ENCODE peak calls at places on chromosomes 12 and 14, in eight cellular contexts. One of them, this sample, is unnamed.

GRCh38 chr14:63266106-63266505 is 52.6 kb downstream of the GPHB5 start:
- DNase-seq in gastrocnemius medialis: no peak
- DNase-seq in PC-9: peak; percentile 37
- DNase-seq in left ventricle myocardium inferior: no peak
- DNase-seq in endodermal cell: peak; percentile 75
- DNase-seq in fibroblast of lung: no peak
- DNase-seq in Peyer's patch: no peak
- DNase-seq in neural progenitor cell: no peak
- DNase-seq in this sample: no peak

GRCh38 chr12:52207895-52208294 is 16.1 kb upstream of the KRT80 start:
- DNase-seq in gastrocnemius medialis: peak; percentile 85
- DNase-seq in PC-9: peak; percentile 78
- DNase-seq in left ventricle myocardium inferior: peak; percentile 74
- DNase-seq in endodermal cell: peak; percentile 55
- DNase-seq in fibroblast of lung: peak; percentile 36
- DNase-seq in Peyer's patch: no peak
- DNase-seq in neural progenitor cell: no peak
- DNase-seq in this sample: peak; percentile 67

GRCh38 chr12:70852416-70853150 is 68.0 kb downstream of the PTPRR start:
- DNase-seq in gastrocnemius medialis: no peak
- DNase-seq in PC-9: no peak
- DNase-seq in left ventricle myocardium inferior: no peak
- DNase-seq in endodermal cell: no peak
- DNase-seq in fibroblast of lung: no peak
- DNase-seq in Peyer's patch: no peak
- DNase-seq in neural progenitor cell: no peak
- DNase-seq in this sample: no peak

GRCh38 chr12:89101440-89101839 is 250.9 kb downstream of the DUSP6 start:
- DNase-seq in gastrocnemius medialis: no peak
- DNase-seq in PC-9: no peak
- DNase-seq in left ventricle myocardium inferior: no peak
- DNase-seq in endodermal cell: no peak
- DNase-seq in fibroblast of lung: no peak
- DNase-seq in Peyer's patch: no peak
- DNase-seq in neural progenitor cell: peak; percentile 23
- DNase-seq in this sample: no peak

GRCh38 chr12:12909228-12909994 is 18.0 kb downstream of the GPRC5A start:
- DNase-seq in gastrocnemius medialis: no peak
- DNase-seq in PC-9: peak; percentile 30
- DNase-seq in left ventricle myocardium inferior: no peak
- DNase-seq in endodermal cell: no peak
- DNase-seq in fibroblast of lung: no peak
- DNase-seq in Peyer's patch: peak; percentile 36
- DNase-seq in neural progenitor cell: no peak
- DNase-seq in this sample: no peak

GRCh38 chr12:2495452-2496112 is 299.2 kb upstream of the FKBP4 start:
- DNase-seq in gastrocnemius medialis: no peak
- DNase-seq in PC-9: no peak
- DNase-seq in left ventricle myocardium inferior: no peak
- DNase-seq in endodermal cell: no peak
- DNase-seq in fibroblast of lung: no peak
- DNase-seq in Peyer's patch: no peak
- DNase-seq in neural progenitor cell: no peak
- DNase-seq in this sample: no peak

GRCh38 chr12:34297790-34298164 is 275.5 kb downstream of the ALG10 start:
- DNase-seq in gastrocnemius medialis: no peak
- DNase-seq in PC-9: no peak
- DNase-seq in left ventricle myocardium inferior: no peak
- DNase-seq in endodermal cell: no peak
- DNase-seq in fibroblast of lung: no peak
- DNase-seq in Peyer's patch: no peak
- DNase-seq in neural progenitor cell: no peak
- DNase-seq in this sample: peak; percentile 19

GRCh38 chr12:124451637-124452243 is 115.7 kb downstream of the NCOR2 start:
- DNase-seq in gastrocnemius medialis: no peak
- DNase-seq in PC-9: no peak
- DNase-seq in left ventricle myocardium inferior: no peak
- DNase-seq in endodermal cell: no peak
- DNase-seq in fibroblast of lung: no peak
- DNase-seq in Peyer's patch: no peak
- DNase-seq in neural progenitor cell: no peak
- DNase-seq in this sample: no peak

GRCh38 chr12:94620611-94621010 is 29.7 kb downstream of the TMCC3 start:
- DNase-seq in gastrocnemius medialis: no peak
- DNase-seq in PC-9: no peak
- DNase-seq in left ventricle myocardium inferior: no peak
- DNase-seq in endodermal cell: no peak
- DNase-seq in fibroblast of lung: no peak
- DNase-seq in Peyer's patch: no peak
- DNase-seq in neural progenitor cell: no peak
- DNase-seq in this sample: no peak

GRCh38 chr12:123474493-123475255 is 16.7 kb downstream of the SNRNP35 start:
- DNase-seq in gastrocnemius medialis: peak; percentile 77
- DNase-seq in PC-9: no peak
- DNase-seq in left ventricle myocardium inferior: peak; percentile 45
- DNase-seq in endodermal cell: no peak
- DNase-seq in fibroblast of lung: no peak
- DNase-seq in Peyer's patch: no peak
- DNase-seq in neural progenitor cell: no peak
- DNase-seq in this sample: no peak

GRCh38 chr12:1882405-1882804 is 36.0 kb downstream of the CACNA2D4 start:
- DNase-seq in gastrocnemius medialis: no peak
- DNase-seq in PC-9: no peak
- DNase-seq in left ventricle myocardium inferior: no peak
- DNase-seq in endodermal cell: no peak
- DNase-seq in fibroblast of lung: no peak
- DNase-seq in Peyer's patch: no peak
- DNase-seq in neural progenitor cell: no peak
- DNase-seq in this sample: no peak

GRCh38 chr14:67962215-67962644 is 142.7 kb downstream of the RAD51B start:
- DNase-seq in gastrocnemius medialis: no peak
- DNase-seq in PC-9: no peak
- DNase-seq in left ventricle myocardium inferior: no peak
- DNase-seq in endodermal cell: no peak
- DNase-seq in fibroblast of lung: no peak
- DNase-seq in Peyer's patch: no peak
- DNase-seq in neural progenitor cell: no peak
- DNase-seq in this sample: no peak

GRCh38 chr14:91607322-91608047 is 97.4 kb upstream of the PPP4R3A start:
- DNase-seq in gastrocnemius medialis: no peak
- DNase-seq in PC-9: no peak
- DNase-seq in left ventricle myocardium inferior: no peak
- DNase-seq in endodermal cell: no peak
- DNase-seq in fibroblast of lung: no peak
- DNase-seq in Peyer's patch: no peak
- DNase-seq in neural progenitor cell: no peak
- DNase-seq in this sample: no peak

GRCh38 chr12:51458635-51459034 is 34.0 kb downstream of the SLC4A8 start:
- DNase-seq in gastrocnemius medialis: no peak
- DNase-seq in PC-9: no peak
- DNase-seq in left ventricle myocardium inferior: no peak
- DNase-seq in endodermal cell: no peak
- DNase-seq in fibroblast of lung: no peak
- DNase-seq in Peyer's patch: no peak
- DNase-seq in neural progenitor cell: no peak
- DNase-seq in this sample: no peak

GRCh38 chr14:103628221-103628683 is 759 bp upstream of the KLC1 start:
- DNase-seq in gastrocnemius medialis: peak; percentile 84
- DNase-seq in PC-9: peak; percentile 87
- DNase-seq in left ventricle myocardium inferior: peak; percentile 78
- DNase-seq in endodermal cell: peak; percentile 87
- DNase-seq in fibroblast of lung: peak; percentile 77
- DNase-seq in Peyer's patch: peak; percentile 89
- DNase-seq in neural progenitor cell: peak; percentile 78
- DNase-seq in this sample: peak; percentile 84

GRCh38 chr14:53695692-53696091 is 260.9 kb downstream of the BMP4 start:
- DNase-seq in gastrocnemius medialis: no peak
- DNase-seq in PC-9: no peak
- DNase-seq in left ventricle myocardium inferior: no peak
- DNase-seq in endodermal cell: no peak
- DNase-seq in fibroblast of lung: no peak
- DNase-seq in Peyer's patch: no peak
- DNase-seq in neural progenitor cell: no peak
- DNase-seq in this sample: no peak

GRCh38 chr12:117590386-117590785 is 229.0 kb upstream of the NOS1 start:
- DNase-seq in gastrocnemius medialis: no peak
- DNase-seq in PC-9: no peak
- DNase-seq in left ventricle myocardium inferior: no peak
- DNase-seq in endodermal cell: no peak
- DNase-seq in fibroblast of lung: no peak
- DNase-seq in Peyer's patch: no peak
- DNase-seq in neural progenitor cell: no peak
- DNase-seq in this sample: no peak

GRCh38 chr12:6538420-6539275 is 4.3 kb downstream of the GAPDH start:
- DNase-seq in gastrocnemius medialis: peak; percentile 64
- DNase-seq in PC-9: no peak
- DNase-seq in left ventricle myocardium inferior: no peak
- DNase-seq in endodermal cell: peak; percentile 84
- DNase-seq in fibroblast of lung: no peak
- DNase-seq in Peyer's patch: no peak
- DNase-seq in neural progenitor cell: no peak
- DNase-seq in this sample: no peak

GRCh38 chr12:47082283-47082962 is 2.7 kb upstream of the AMIGO2 start:
- DNase-seq in gastrocnemius medialis: no peak
- DNase-seq in PC-9: no peak
- DNase-seq in left ventricle myocardium inferior: no peak
- DNase-seq in endodermal cell: no peak
- DNase-seq in fibroblast of lung: no peak
- DNase-seq in Peyer's patch: no peak
- DNase-seq in neural progenitor cell: no peak
- DNase-seq in this sample: no peak

GRCh38 chr12:91109148-91109564 is 2.1 kb downstream of the LUM start:
- DNase-seq in gastrocnemius medialis: peak; percentile 32
- DNase-seq in PC-9: no peak
- DNase-seq in left ventricle myocardium inferior: peak; percentile 81
- DNase-seq in endodermal cell: peak; percentile 98
- DNase-seq in fibroblast of lung: peak; percentile 67
- DNase-seq in Peyer's patch: peak; percentile 84
- DNase-seq in neural progenitor cell: peak; percentile 77
- DNase-seq in this sample: peak; percentile 71

GRCh38 chr12:131714759-131715158 is 3.9 kb downstream of the SFSWAP start:
- DNase-seq in gastrocnemius medialis: no peak
- DNase-seq in PC-9: no peak
- DNase-seq in left ventricle myocardium inferior: no peak
- DNase-seq in endodermal cell: no peak
- DNase-seq in fibroblast of lung: no peak
- DNase-seq in Peyer's patch: no peak
- DNase-seq in neural progenitor cell: no peak
- DNase-seq in this sample: no peak
- H3K27ac ChIP-seq in gastrocnemius medialis: no peak overlapping the region
- H3K27ac ChIP-seq in PC-9: no peak overlapping the region
- H3K27ac ChIP-seq in left ventricle myocardium inferior: no peak overlapping the region
- H3K27ac ChIP-seq in endodermal cell: no peak overlapping the region
- H3K27ac ChIP-seq in fibroblast of lung: no peak overlapping the region
- H3K27ac ChIP-seq in Peyer's patch: no peak overlapping the region
- H3K27ac ChIP-seq in neural progenitor cell: no peak overlapping the region
- H3K27ac ChIP-seq in this sample: no peak overlapping the region

GRCh38 chr14:99793213-99794155 is at the start of gene EML1:
- DNase-seq in gastrocnemius medialis: peak; percentile 72
- DNase-seq in PC-9: no peak
- DNase-seq in left ventricle myocardium inferior: peak; percentile 82
- DNase-seq in endodermal cell: peak; percentile 91
- DNase-seq in fibroblast of lung: peak; percentile 79
- DNase-seq in Peyer's patch: peak; percentile 83
- DNase-seq in neural progenitor cell: peak; percentile 96
- DNase-seq in this sample: peak; percentile 87
- H3K4me3 ChIP-seq in gastrocnemius medialis: peak within 1 kb of the TSS; percentile 57
- H3K4me3 ChIP-seq in PC-9: peak within 1 kb of the TSS; percentile 47
- H3K4me3 ChIP-seq in left ventricle myocardium inferior: peak within 1 kb of the TSS; percentile 69
- H3K4me3 ChIP-seq in endodermal cell: peak within 1 kb of the TSS; percentile 94
- H3K4me3 ChIP-seq in fibroblast of lung: peak within 1 kb of the TSS; percentile 72
- H3K4me3 ChIP-seq in Peyer's patch: peak within 1 kb of the TSS; percentile 29
- H3K4me3 ChIP-seq in neural progenitor cell: peak within 1 kb of the TSS; percentile 96
- H3K4me3 ChIP-seq in this sample: peak within 1 kb of the TSS; percentile 56

GRCh38 chr12:110564471-110564991 is 18.6 kb downstream of the PPTC7 start:
- DNase-seq in gastrocnemius medialis: no peak
- DNase-seq in PC-9: no peak
- DNase-seq in left ventricle myocardium inferior: no peak
- DNase-seq in endodermal cell: no peak
- DNase-seq in fibroblast of lung: no peak
- DNase-seq in Peyer's patch: no peak
- DNase-seq in neural progenitor cell: no peak
- DNase-seq in this sample: no peak
- H3K4me1 ChIP-seq in gastrocnemius medialis: peaks cover 85% of the 10 kb centered on the region
- H3K4me1 ChIP-seq in PC-9: peaks cover 35% of the 10 kb centered on the region
- H3K4me1 ChIP-seq in left ventricle myocardium inferior: peaks cover 95% of the 10 kb centered on the region
- H3K4me1 ChIP-seq in endodermal cell: peaks cover 10% of the 10 kb centered on the region
- H3K4me1 ChIP-seq in fibroblast of lung: peaks cover 6% of the 10 kb centered on the region
- H3K4me1 ChIP-seq in Peyer's patch: no peaks in the 10 kb centered on the region
- H3K4me1 ChIP-seq in neural progenitor cell: peaks cover 10% of the 10 kb centered on the region
- H3K4me1 ChIP-seq in this sample: peaks cover 59% of the 10 kb centered on the region

DNA sequence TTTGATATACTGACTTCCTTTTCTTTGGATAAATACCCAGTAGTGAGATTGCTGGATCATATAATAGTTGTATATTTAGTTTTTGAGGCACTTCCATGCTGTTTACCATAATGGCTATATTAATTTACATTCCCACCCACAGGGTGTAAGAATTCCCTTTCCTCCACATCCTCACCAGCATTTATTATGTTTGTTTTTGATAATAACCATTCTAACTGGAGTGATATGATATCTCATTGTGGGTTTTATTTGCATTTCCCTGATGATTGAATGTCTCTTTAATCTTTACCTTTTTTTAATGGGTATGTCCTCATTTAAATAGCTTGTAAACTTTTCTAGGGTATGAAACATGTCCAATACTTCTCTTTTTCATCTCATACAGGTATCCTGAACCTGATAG is 11.6 kb upstream of the SAV1 start:
- DNase-seq in gastrocnemius medialis: no peak
- DNase-seq in PC-9: no peak
- DNase-seq in left ventricle myocardium inferior: no peak
- DNase-seq in endodermal cell: no peak
- DNase-seq in fibroblast of lung: no peak
- DNase-seq in Peyer's patch: no peak
- DNase-seq in neural progenitor cell: no peak
- DNase-seq in this sample: no peak
- H3K27ac ChIP-seq in gastrocnemius medialis: no peak overlapping the region
- H3K27ac ChIP-seq in PC-9: no peak overlapping the region
- H3K27ac ChIP-seq in left ventricle myocardium inferior: no peak overlapping the region
- H3K27ac ChIP-seq in endodermal cell: no peak overlapping the region
- H3K27ac ChIP-seq in fibroblast of lung: no peak overlapping the region
- H3K27ac ChIP-seq in Peyer's patch: no peak overlapping the region
- H3K27ac ChIP-seq in neural progenitor cell: no peak overlapping the region
- H3K27ac ChIP-seq in this sample: no peak overlapping the region

This sample was measured in lower lobe of right lung.